ENCODE peak calls at places on chromosomes 4 and X, in six cellular contexts. C is lower lobe of right lung, N is PC-9, A is astrocyte, Z is AG09309, L is brain microvascular endothelial cell. Y is an unnamed sample.

GRCh38 chr4:29405151-29405550 is 1315.0 kb upstream of the PCDH7 start:
- DNase-seq in C (no peak), N (no peak), A (no peak), Z (no peak), L (no peak), Y (no peak)

GRCh38 chr4:163071308-163071707 is 95.4 kb downstream of the NAF1 start:
- DNase-seq in C (no peak), N (no peak), A (no peak), Z (no peak), L (no peak), Y (no peak)

GRCh38 chr4:3657917-3658913 is 108.0 kb upstream of the ADRA2C start:
- DNase-seq in C (no peak), N (no peak), A (peak; percentile 53), Z (peak; percentile 33), L (peak; percentile 86), Y (no peak)

GRCh38 chrX:53682885-53683555 is 3.5 kb downstream of the HUWE1 start:
- DNase-seq in C (no peak), N (peak; percentile 41), A (peak; percentile 41), Z (no peak), L (peak; percentile 51), Y (no peak)

GRCh38 chrX:3226087-3226486 is 120.4 kb downstream of the MXRA5 start:
- DNase-seq in C (no peak), N (no peak), A (no peak), Z (no peak), L (no peak), Y (no peak)

GRCh38 chr4:180909279-180909678 is 1333.9 kb upstream of the TENM3 start:
- DNase-seq in C (no peak), N (no peak), A (no peak), Z (no peak), L (no peak), Y (no peak)

GRCh38 chr4:29131304-29131703 is 1588.9 kb upstream of the PCDH7 start:
- DNase-seq in C (no peak), N (no peak), A (no peak), Z (no peak), L (no peak), Y (no peak)

GRCh38 chr4:1683903-1684755 is at the start of gene FAM53A:
- DNase-seq in C (peak; percentile 95), N (peak; percentile 96), A (peak; percentile 44), Z (peak; percentile 10), L (peak; percentile 69), Y (peak; percentile 90)

GRCh38 chr4:118557298-118557851 is 127.8 kb upstream of the METTL14 start:
- DNase-seq in C (no peak), N (peak; percentile 44), A (peak; percentile 66), Z (no peak), L (peak; percentile 66), Y (no peak)

GRCh38 chr4:22859318-22859717 is 166.6 kb downstream of the GBA3 start:
- DNase-seq in C (no peak), N (no peak), A (no peak), Z (no peak), L (no peak), Y (no peak)

GRCh38 chr4:99947608-99948007 is 1.2 kb upstream of the DNAJB14 start:
- DNase-seq in C (no peak), N (no peak), A (no peak), Z (no peak), L (no peak), Y (no peak)

GRCh38 chr4:25378130-25378743 is 1.2 kb downstream of the ANAPC4 start:
- DNase-seq in C (no peak), N (no peak), A (no peak), Z (no peak), L (no peak), Y (no peak)

GRCh38 chrX:7068939-7069367 is 78.6 kb upstream of the STS start:
- DNase-seq in C (no peak), N (no peak), A (no peak), Z (no peak), L (peak; percentile 67), Y (no peak)

GRCh38 chrX:70042399-70043371 is 7.1 kb downstream of the AWAT2 start:
- DNase-seq in C (no peak), N (peak; percentile 2), A (no peak), Z (no peak), L (peak; percentile 20), Y (no peak)

GRCh38 chr4:180456928-180457327 is 1786.3 kb upstream of the TENM3 start:
- DNase-seq in C (no peak), N (no peak), A (no peak), Z (no peak), L (no peak), Y (no peak)

GRCh38 chrX:153600032-153600373 is 1.1 kb upstream of the CCNQ start:
- DNase-seq in C (no peak), N (peak; percentile 26), A (no peak), Z (no peak), L (no peak), Y (no peak)

GRCh38 chr4:174375422-174375821 is 91.7 kb downstream of the CEP44 start:
- DNase-seq in C (no peak), N (no peak), A (no peak), Z (no peak), L (peak; percentile 16), Y (no peak)

GRCh38 chrX:115017455-115017854 is at the start of gene IL13RA2:
- DNase-seq in C (no peak), N (no peak), A (no peak), Z (no peak), L (peak; percentile 7), Y (no peak)

GRCh38 chrX:109782994-109783711 is 50.1 kb upstream of the ACSL4 start:
- DNase-seq in C (no peak), N (no peak), A (no peak), Z (no peak), L (no peak), Y (no peak)

GRCh38 chr4:53478671-53479456 is 101.4 kb downstream of the FIP1L1 start:
- DNase-seq in C (no peak), N (no peak), A (peak; percentile 91), Z (peak; percentile 85), L (peak; percentile 85), Y (no peak)

GRCh38 chr4:3867403-3868100 is 101.4 kb downstream of the ADRA2C start:
- DNase-seq in C (no peak), N (no peak), A (no peak), Z (no peak), L (no peak), Y (no peak)

DNA sequence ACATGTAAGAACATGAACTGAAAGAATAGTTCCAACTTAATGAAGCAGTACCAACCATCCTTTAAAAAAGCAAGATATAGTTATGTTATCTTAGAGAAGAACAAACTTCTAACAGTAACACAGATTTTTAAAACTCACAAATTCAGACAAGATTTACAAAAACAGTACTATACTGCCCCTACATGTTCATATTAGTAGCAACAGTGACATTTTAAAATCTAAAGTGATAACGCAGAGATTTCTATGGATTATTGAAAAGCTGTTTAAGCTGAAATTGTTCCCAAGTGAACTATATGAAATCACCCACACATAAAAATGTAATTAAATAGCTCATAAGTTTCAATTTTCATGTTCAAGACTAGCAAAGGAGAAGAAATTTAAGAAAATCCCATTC is 166.0 kb downstream of the FBXW7 start:
- DNase-seq in C (no peak), N (no peak), A (no peak), Z (no peak), L (no peak), Y (no peak)
- TF ChIP-seq CTCF in C (peak; percentile 34), N (peak; percentile 51), A (peak; percentile 25), Z (peak; percentile 25), L (peak; percentile 16), Y (peak; percentile 37)

GRCh38 chrX:106619797-106620196 is 8.0 kb downstream of the RADX start:
- DNase-seq in C (no peak), N (no peak), A (no peak), Z (no peak), L (no peak), Y (no peak)
- TF ChIP-seq CTCF in C (peak; percentile 32), N (peak; percentile 52), A (peak; percentile 39), Z (peak; percentile 48), L (peak; percentile 64), Y (no peak)

GRCh38 chrX:71622347-71623104 is 4.2 kb upstream of the CXCR3 start:
- DNase-seq in C (peak; percentile 81), N (peak; percentile 27), A (peak; percentile 58), Z (peak; percentile 34), L (peak; percentile 35), Y (peak; percentile 42)
- TF ChIP-seq CTCF in C (peak; percentile 37), N (no peak), A (no peak), Z (peak; percentile 35), L (peak; percentile 39), Y (no peak)

DNA sequence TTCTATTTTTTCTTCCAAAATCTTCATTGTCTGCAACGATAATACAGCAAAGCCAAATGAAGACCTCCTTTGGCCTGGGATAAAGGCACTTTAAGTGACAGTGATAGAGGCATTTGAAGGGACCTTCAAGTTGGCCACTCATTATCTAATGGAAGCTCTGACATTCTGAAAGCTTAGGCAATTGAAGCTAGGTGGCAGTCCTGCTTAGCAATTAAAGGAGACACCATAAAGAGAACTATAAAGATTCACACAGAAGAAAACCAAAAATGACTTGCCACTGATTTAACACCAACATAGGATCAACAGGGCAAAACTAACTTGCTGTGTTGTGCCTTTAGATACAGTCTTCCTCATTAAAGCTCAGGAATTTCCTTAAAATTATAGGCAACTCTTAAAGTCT is 103.3 kb upstream of the TSPAN7 start:
- DNase-seq in C (no peak), N (no peak), A (no peak), Z (no peak), L (no peak), Y (no peak)
- TF ChIP-seq CTCF in C (peak; percentile 19), N (no peak), A (no peak), Z (no peak), L (no peak), Y (no peak)

DNA sequence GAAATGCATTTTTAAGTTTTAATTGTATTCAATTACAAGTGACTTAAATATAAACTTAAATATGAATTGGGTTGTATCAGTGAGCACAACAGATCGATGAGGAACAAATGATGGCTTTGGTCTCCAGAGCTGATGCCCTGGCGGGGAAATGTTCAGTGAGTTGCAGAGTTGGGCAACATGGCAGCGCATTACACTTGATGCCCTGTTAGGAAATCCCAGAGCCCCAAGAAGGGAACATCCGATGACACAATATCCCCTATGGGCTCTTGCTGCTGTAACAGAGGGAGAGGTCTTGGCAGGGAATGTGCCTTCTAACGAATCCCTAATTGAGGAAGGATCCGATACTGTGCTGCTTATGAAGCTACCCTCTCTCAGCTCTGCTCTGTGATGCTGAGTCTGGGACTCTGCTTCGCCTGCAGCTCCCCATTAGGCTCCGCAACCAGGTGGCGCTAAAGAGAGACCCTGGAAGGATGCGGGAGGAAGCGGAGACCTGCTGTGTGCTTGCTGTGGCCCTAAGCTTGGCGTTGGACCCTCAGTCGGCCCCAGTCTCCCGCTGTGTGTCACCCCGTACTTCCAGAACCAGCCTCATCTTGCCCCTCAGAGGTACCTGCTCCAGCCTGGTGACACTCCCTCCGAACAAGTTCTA is 38.9 kb downstream of the PDHA1 start:
- DNase-seq in C (peak; percentile 62), N (peak; percentile 27), A (no peak), Z (no peak), L (peak; percentile 26), Y (no peak)
- TF ChIP-seq CTCF in C (peak; percentile 46), N (peak; percentile 69), A (peak; percentile 40), Z (peak; percentile 56), L (peak; percentile 80), Y (peak; percentile 22)